ENCODE peak calls at places on chromosomes 2 and 18, in six cellular contexts. J is HCT116, A is HepG2, Q is tibial nerve, B is Peyer's patch, N is NB4. O is an unnamed sample.

GRCh38 chr18:48946329-48946835 is 4.4 kb downstream of the SMAD7 start:
- DNase-seq in J (no peak), A (peak; percentile 87), Q (no peak), B (no peak), N (no peak), O (no peak)

GRCh38 chr18:35376393-35376741 is 770 bp downstream of the ZNF396 start:
- DNase-seq in J (no peak), A (no peak), Q (no peak), B (peak; percentile 40), N (peak; percentile 74), O (peak; percentile 45)

GRCh38 chr2:227106845-227107759 is 56.9 kb downstream of the COL4A4 start:
- DNase-seq in J (peak; percentile 55), A (peak; percentile 73), Q (peak; percentile 39), B (no peak), N (peak; percentile 90), O (peak; percentile 60)

GRCh38 chr2:96265349-96265839 is 403 bp downstream of the TMEM127 start:
- DNase-seq in J (no peak), A (peak; percentile 23), Q (peak; percentile 23), B (peak; percentile 44), N (peak; percentile 51), O (peak; percentile 63)

GRCh38 chr2:75607988-75608683 is 38.4 kb upstream of the MRPL19 start:
- DNase-seq in J (no peak), A (peak; percentile 49), Q (no peak), B (no peak), N (no peak), O (no peak)

GRCh38 chr2:112941753-112942653 is 31.0 kb downstream of the IL37 start:
- DNase-seq in J (peak; percentile 64), A (peak; percentile 70), Q (peak; percentile 54), B (peak; percentile 49), N (peak; percentile 81), O (peak; percentile 85)

GRCh38 chr18:49052891-49053644 is 102.3 kb upstream of the SMAD7 start:
- DNase-seq in J (no peak), A (no peak), Q (no peak), B (peak; percentile 31), N (peak; percentile 97), O (no peak)

GRCh38 chr2:230974096-230974913 is 21.6 kb upstream of the SPATA3 start:
- DNase-seq in J (no peak), A (no peak), Q (no peak), B (peak; percentile 55), N (peak; percentile 85), O (no peak)

GRCh38 chr2:232697059-232697806 is at the start of gene GIGYF2:
- DNase-seq in J (peak; percentile 95), A (peak; percentile 96), Q (peak; percentile 93), B (peak; percentile 93), N (peak; percentile 98), O (peak; percentile 94)
- TF ChIP-seq POLR2A in J (peak; percentile 71), A (peak; percentile 93), Q (no peak), B (peak; percentile 34), N (peak; percentile 67), O (peak; percentile 67)

GRCh38 chr18:62452280-62452824 is 70.5 kb upstream of the ZCCHC2 start:
- DNase-seq in J (no peak), A (peak; percentile 99), Q (no peak), B (no peak), N (peak; percentile 87), O (no peak)
- TF ChIP-seq POLR2A in J (no peak), A (peak; percentile 51), Q (no peak), B (no peak), N (no peak), O (no peak)

GRCh38 chr2:74349889-74350288 is 6.7 kb upstream of the SLC4A5 start:
- DNase-seq in J (no peak), A (no peak), Q (no peak), B (no peak), N (no peak), O (no peak)
- TF ChIP-seq POLR2A in J (no peak), A (no peak), Q (no peak), B (no peak), N (no peak), O (no peak)

DNA sequence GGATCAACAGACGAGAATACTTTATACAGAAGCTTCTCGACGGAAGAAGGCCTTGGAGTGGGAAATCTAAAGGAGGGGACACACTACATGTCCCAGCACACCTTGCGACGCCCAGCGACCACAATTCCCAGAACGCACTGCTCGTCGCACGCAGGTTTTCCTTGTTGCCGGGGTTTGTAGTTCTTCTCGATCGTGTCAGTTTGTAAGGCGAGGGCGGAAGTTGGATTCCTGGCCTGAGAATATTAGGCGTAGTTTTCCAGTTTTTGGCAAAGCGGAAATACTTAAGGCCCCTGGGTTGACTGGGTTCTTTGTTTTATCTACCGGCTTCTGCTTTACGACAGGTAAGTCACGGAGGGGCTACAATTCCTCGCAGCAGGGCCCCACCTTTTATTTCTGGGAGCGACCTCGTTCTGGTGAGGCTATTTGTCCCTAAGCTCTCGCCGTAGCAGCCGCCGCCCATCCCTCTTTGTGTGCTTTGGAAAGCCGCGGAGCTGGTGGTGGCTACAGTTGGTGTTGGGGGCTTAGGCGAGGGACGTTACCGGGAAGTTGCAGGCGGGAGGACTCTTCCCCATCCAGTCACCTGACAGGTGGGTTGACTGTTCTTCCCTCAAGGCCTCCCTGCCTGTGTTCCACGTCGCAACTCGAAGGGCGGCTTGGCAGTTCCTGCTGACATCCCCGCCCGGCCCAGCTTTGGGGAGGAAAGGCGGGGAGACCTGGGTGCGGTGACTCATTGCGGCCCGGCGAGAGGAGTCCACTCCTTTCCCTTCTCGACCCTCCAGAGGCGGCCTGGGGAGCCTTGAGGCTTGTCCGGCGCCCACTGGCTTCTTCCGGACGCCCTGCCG is at the start of gene DYNC1I2:
- DNase-seq in J (peak; percentile 95), A (peak; percentile 95), Q (peak; percentile 91), B (peak; percentile 88), N (peak; percentile 97), O (peak; percentile 93)
- TF ChIP-seq POLR2A in J (no peak), A (peak; percentile 72), Q (no peak), B (peak; percentile 37), N (peak; percentile 25), O (peak; percentile 74)

GRCh38 chr2:190800528-190800927 is 80.1 kb upstream of the GLS start:
- DNase-seq in J (no peak), A (no peak), Q (no peak), B (no peak), N (no peak), O (no peak)
- TF ChIP-seq POLR2A in J (no peak), A (no peak), Q (no peak), B (no peak), N (no peak), O (no peak)

O was measured in erythroblast.